ENCODE peak calls at places on chromosome 16, in nine cellular contexts. T is activated B cell treated with CpG ODN at 0.5 μM for 24 hours, N is HFFc6, X is mammary epithelial cell, R is colonic mucosa, O is cardiac fibroblast, H is neural crest cell, L is epithelial cell of esophagus, J is fibroblast of mammary gland. W is an unnamed sample.

GRCh38 chr16:4767872-4768548 is 1.0 kb upstream of the ZNF500 start:
- DNase-seq in T (no peak), N (no peak), X (peak), R (peak), O (peak), H (no peak), L (peak), J (peak), W (no peak)

GRCh38 chr16:12158428-12158827 is 181.9 kb downstream of the SNX29 start:
- DNase-seq in T (no peak), N (peak), X (peak), R (no peak), O (peak), H (no peak), L (peak), J (peak), W (peak)

GRCh38 chr16:72256398-72257048 is 84.6 kb upstream of the PMFBP1 start:
- DNase-seq in T (no peak), N (peak), X (peak), R (no peak), O (peak), H (no peak), L (peak), J (peak), W (peak)

GRCh38 chr16:66372078-66372897 is 5.8 kb downstream of the CDH5 start:
- DNase-seq in T (no peak), N (no peak), X (no peak), R (no peak), O (no peak), H (no peak), L (no peak), J (no peak), W (no peak)

GRCh38 chr16:28001642-28002041 is 61.9 kb downstream of the GSG1L start:
- DNase-seq in T (no peak), N (no peak), X (no peak), R (no peak), O (no peak), H (no peak), L (no peak), J (no peak), W (no peak)

GRCh38 chr16:79767597-79768280 is 167.2 kb upstream of the MAF start:
- DNase-seq in T (no peak), N (no peak), X (peak), R (peak), O (peak), H (no peak), L (peak), J (peak), W (no peak)

GRCh38 chr16:88608076-88608475 is 30.3 kb upstream of the IL17C start:
- DNase-seq in T (no peak), N (no peak), X (no peak), R (no peak), O (no peak), H (no peak), L (no peak), J (no peak), W (no peak)

GRCh38 chr16:57677622-57678369 is 9.7 kb downstream of the ADGRG3 start:
- DNase-seq in T (no peak), N (no peak), X (no peak), R (no peak), O (no peak), H (no peak), L (peak), J (no peak), W (no peak)

GRCh38 chr16:53043986-53044571 is 8.6 kb downstream of the CHD9NB start:
- DNase-seq in T (no peak), N (no peak), X (peak), R (peak), O (no peak), H (no peak), L (no peak), J (no peak), W (peak)

GRCh38 chr16:12186774-12187335 is 210.3 kb downstream of the SNX29 start:
- DNase-seq in T (no peak), N (no peak), X (peak), R (no peak), O (no peak), H (no peak), L (peak), J (peak), W (peak)

GRCh38 chr16:24853830-24854229 is 8.1 kb downstream of the SLC5A11 start:
- DNase-seq in T (no peak), N (peak), X (peak), R (no peak), O (peak), H (no peak), L (peak), J (peak), W (no peak)

GRCh38 chr16:89291355-89291754 is 73.9 kb downstream of the ZNF778 start:
- DNase-seq in T (no peak), N (no peak), X (no peak), R (no peak), O (no peak), H (no peak), L (no peak), J (no peak), W (no peak)

GRCh38 chr16:71440669-71441347 is 1.0 kb downstream of the TLE7 start:
- DNase-seq in T (no peak), N (no peak), X (no peak), R (no peak), O (no peak), H (no peak), L (no peak), J (no peak), W (no peak)

GRCh38 chr16:84746875-84747274 is 47.1 kb downstream of the USP10 start:
- DNase-seq in T (no peak), N (no peak), X (no peak), R (no peak), O (peak), H (no peak), L (no peak), J (no peak), W (no peak)
- TF ChIP-seq CTCF in T (no peak), N (peak), X (peak), R (no peak), O (peak), H (peak), L (peak), J (peak), W (peak)

GRCh38 chr16:15464401-15465186 is 30.2 kb downstream of the BMERB1 start:
- DNase-seq in T (no peak), N (no peak), X (no peak), R (no peak), O (no peak), H (no peak), L (peak), J (no peak), W (no peak)
- TF ChIP-seq CTCF in T (no peak), N (no peak), X (no peak), R (no peak), O (no peak), H (no peak), L (no peak), J (no peak), W (no peak)

DNA sequence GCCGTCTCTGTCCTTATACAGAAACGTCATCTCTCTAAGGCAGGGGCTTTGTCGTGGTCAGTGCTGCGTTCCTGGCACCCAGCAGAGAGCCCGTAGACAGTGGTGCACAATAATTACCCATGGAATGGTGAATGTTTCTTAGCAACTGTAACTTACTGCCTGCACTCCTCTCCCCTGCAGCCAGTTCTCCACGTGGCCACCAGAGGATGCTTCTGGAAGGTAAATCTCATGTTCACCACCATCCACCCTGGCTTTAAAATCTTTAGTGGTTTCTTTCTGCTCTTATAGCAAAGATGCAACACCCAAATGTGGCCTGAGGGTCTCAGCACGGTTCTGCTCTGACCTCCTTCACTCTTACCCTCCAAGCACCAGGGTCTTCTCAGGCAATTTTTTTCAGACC is 150.8 kb downstream of the GRIN2A start:
- DNase-seq in T (no peak), N (no peak), X (no peak), R (no peak), O (no peak), H (no peak), L (no peak), J (peak), W (no peak)
- TF ChIP-seq CTCF in T (no peak), N (peak), X (peak), R (no peak), O (no peak), H (no peak), L (no peak), J (peak), W (peak)

GRCh38 chr16:22222006-22222405 is 15.9 kb downstream of the EEF2K start:
- DNase-seq in T (no peak), N (no peak), X (no peak), R (no peak), O (no peak), H (no peak), L (no peak), J (no peak), W (no peak)

GRCh38 chr16:22225060-22225459 is 19.0 kb downstream of the EEF2K start:
- DNase-seq in T (no peak), N (no peak), X (no peak), R (no peak), O (no peak), H (no peak), L (no peak), J (peak), W (no peak)

GRCh38 chr16:22220714-22221113 is 14.6 kb downstream of the EEF2K start:
- DNase-seq in T (no peak), N (no peak), X (no peak), R (no peak), O (no peak), H (no peak), L (no peak), J (peak), W (no peak)

GRCh38 chr16:22220076-22220453 is 14.0 kb downstream of the EEF2K start:
- DNase-seq in T (no peak), N (no peak), X (no peak), R (no peak), O (no peak), H (no peak), L (no peak), J (peak), W (no peak)

DNA sequence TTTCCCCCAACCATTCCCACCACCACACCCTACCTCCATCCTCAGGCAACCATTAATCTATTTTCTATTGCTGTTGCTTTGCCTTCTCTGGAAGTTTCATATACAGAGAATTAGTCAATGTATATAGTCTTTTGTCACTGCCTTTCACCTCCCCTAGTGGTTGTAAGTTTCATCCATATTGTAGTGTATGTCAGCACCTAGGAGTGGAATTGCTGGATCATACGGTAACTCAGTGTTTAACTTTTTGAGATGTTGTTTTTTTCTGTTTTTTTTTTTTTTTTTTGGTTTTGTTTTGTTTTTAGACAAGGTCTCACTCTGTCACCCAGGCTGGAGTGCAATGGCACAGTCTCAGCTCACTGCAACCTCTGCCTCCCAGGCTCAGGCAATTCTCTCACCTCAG is 16.9 kb downstream of the EEF2K start:
- DNase-seq in T (no peak), N (no peak), X (no peak), R (no peak), O (no peak), H (no peak), L (no peak), J (no peak), W (no peak)
- TF ChIP-seq CTCF in T (no peak), N (peak), X (no peak), R (no peak), O (no peak), H (peak), L (no peak), J (no peak), W (no peak)

W was measured in epithelial cell of proximal tubule.